ENCODE peak calls at places on chromosomes 4 and X, in eight cellular contexts. O, T, C, I, G, A, R and U are unnamed samples.

GRCh38 chrX:56800801-56801200 is 71.8 kb downstream of the NBDY start:
- DNase-seq in R (peak), O (no peak), T (no peak), G (no peak), I (peak), A (no peak), C (no peak), U (no peak)

GRCh38 chr4:1900624-1901023 is 29.4 kb downstream of the NSD2 start:
- DNase-seq in R (no peak), I (no peak), A (no peak), C (no peak), O (no peak), T (peak), G (no peak), U (no peak)

GRCh38 chrX:147917700-147918694 is 6.3 kb downstream of the FMR1 start:
- DNase-seq in C (no peak), T (no peak), G (no peak), O (no peak), A (no peak), I (no peak), R (no peak), U (no peak)

GRCh38 chr4:4663028-4663427 is 121.2 kb upstream of the STX18 start:
- DNase-seq in T (no peak), O (no peak), I (no peak), R (no peak), A (no peak), G (no peak), C (no peak), U (no peak)

GRCh38 chr4:17081157-17081556 is 182.7 kb upstream of the LDB2 start:
- DNase-seq in T (no peak), G (no peak), O (no peak), C (no peak), I (no peak), A (no peak), R (no peak), U (no peak)

GRCh38 chrX:11386001-11386523 is 92.8 kb downstream of the AMELX start:
- DNase-seq in R (no peak), T (no peak), G (peak), A (no peak), I (peak), O (no peak), C (no peak), U (peak)

GRCh38 chrX:44731160-44731559 is 112.7 kb upstream of the DUSP21 start:
- DNase-seq in G (no peak), I (no peak), T (no peak), O (no peak), C (no peak), R (no peak), A (no peak), U (no peak)

GRCh38 chr4:47374477-47374876 is 89.0 kb downstream of the COMMD8 start:
- DNase-seq in O (no peak), T (no peak), G (no peak), I (no peak), R (no peak), C (no peak), A (no peak), U (peak)

GRCh38 chr4:102869569-102870227 is 906 bp downstream of the CISD2 start:
- DNase-seq in O (no peak), T (no peak), A (no peak), G (no peak), C (no peak), I (no peak), R (no peak), U (no peak)

GRCh38 chr4:55635760-55636621 is at the start of gene NMU:
- DNase-seq in I (peak), R (peak), G (peak), O (peak), T (peak), A (peak), C (peak), U (no peak)

GRCh38 chr4:3851211-3851610 is 85.0 kb downstream of the ADRA2C start:
- DNase-seq in R (no peak), I (no peak), T (no peak), O (no peak), A (peak), G (no peak), C (no peak), U (no peak)

GRCh38 chrX:39982927-39983326 is 114.8 kb downstream of the BCOR start:
- DNase-seq in G (no peak), C (no peak), T (no peak), O (peak), I (no peak), R (no peak), A (no peak), U (no peak)

GRCh38 chr4:17550549-17550948 is 26.4 kb upstream of the LAP3 start:
- DNase-seq in O (no peak), R (no peak), T (no peak), C (no peak), G (no peak), I (no peak), A (no peak), U (no peak)

GRCh38 chr4:146299605-146300004 is 85.3 kb downstream of the REELD1 start:
- DNase-seq in O (no peak), T (no peak), R (no peak), A (no peak), I (no peak), G (no peak), C (no peak), U (no peak)

GRCh38 chrX:107506596-107507031 is 57.2 kb downstream of the FRMPD3 start:
- DNase-seq in T (no peak), R (no peak), A (no peak), O (no peak), I (no peak), C (no peak), G (no peak), U (no peak)

GRCh38 chr4:147034372-147034771 is 88.7 kb upstream of the TTC29 start:
- DNase-seq in I (no peak), G (no peak), C (no peak), A (no peak), R (no peak), O (no peak), T (no peak), U (peak)

DNA sequence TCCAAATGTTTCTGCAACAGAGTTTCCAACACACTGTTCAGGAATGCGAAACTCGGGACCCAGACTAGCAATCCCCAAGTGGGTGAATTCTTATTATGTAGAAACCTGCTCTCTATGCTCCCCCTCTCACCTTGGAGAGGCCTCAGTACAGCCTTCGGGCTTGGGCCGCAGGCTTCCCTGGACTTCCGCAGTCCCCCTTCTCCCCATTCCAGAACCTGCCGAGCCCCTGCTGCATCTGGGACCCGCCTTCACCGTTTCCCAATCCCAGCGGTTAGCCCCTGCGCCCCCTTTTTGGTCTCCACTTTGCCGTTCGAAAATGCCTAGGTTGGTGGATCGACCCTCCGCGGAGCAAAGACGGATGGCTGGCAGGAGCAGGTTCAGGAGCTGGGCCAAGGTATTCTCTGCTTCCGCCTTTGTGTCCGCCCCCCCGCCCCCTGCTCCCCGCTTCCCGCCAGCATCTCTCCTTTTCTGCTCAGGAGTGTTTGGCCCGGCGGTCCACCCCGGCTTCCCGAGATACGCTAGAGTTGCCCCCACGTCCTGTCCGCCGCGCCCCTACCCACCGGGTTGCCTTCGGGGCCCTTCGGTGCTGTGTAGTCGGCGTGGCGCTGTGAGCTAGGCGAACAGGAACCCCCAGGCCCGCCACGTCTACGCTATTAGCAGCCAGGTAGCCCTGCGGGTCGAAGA is 11.5 kb downstream of the HAND2 start:
- DNase-seq in C (no peak), R (no peak), T (peak), I (no peak), O (no peak), G (no peak), A (peak), U (no peak)
- H3K4me3 ChIP-seq in C (no peak), R (no peak), T (peak), I (peak), O (no peak), G (no peak), A (no peak), U (no peak)

GRCh38 chrX:6227445-6227820 is 1.2 kb downstream of the NLGN4X start:
- DNase-seq in O (no peak), I (no peak), T (no peak), R (no peak), G (no peak), A (peak), C (no peak), U (no peak)

GRCh38 chrX:6226646-6227444 is 1.8 kb downstream of the NLGN4X start:
- DNase-seq in A (peak), O (no peak), I (no peak), C (no peak), R (no peak), T (peak), G (no peak), U (no peak)

GRCh38 chrX:6225307-6226052 is 3.2 kb downstream of the NLGN4X start:
- DNase-seq in I (no peak), G (no peak), A (peak), T (no peak), C (no peak), R (no peak), O (no peak), U (no peak)

GRCh38 chrX:6226053-6226645 is 2.5 kb downstream of the NLGN4X start:
- DNase-seq in T (peak), A (peak), G (peak), R (no peak), I (no peak), O (no peak), C (no peak), U (no peak)

DNA sequence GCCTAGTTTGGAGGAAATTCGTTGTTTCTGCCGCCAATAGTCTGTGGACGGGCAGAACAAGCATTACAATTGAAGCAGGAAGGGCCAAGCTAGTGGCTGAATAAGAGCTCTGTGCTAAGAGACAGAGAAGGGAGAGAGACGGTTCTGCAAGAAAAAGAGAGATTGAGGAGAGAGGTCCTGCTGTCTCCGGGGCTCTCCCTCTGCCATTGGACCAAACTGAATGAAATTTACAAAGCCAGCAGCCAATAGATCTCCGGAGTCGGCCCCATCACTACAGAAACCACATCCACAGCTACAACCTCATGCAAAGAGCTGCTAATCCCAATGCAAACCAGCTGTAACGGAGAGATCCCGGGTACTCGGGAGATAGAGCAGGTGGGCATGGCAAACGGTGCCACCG is at the start of gene NLGN4X:
- DNase-seq in I (no peak), A (peak), T (no peak), R (no peak), G (no peak), C (no peak), O (no peak), U (no peak)
- H3K4me3 ChIP-seq in I (no peak), A (peak), T (no peak), R (peak), G (no peak), C (no peak), O (peak), U (no peak)

GRCh38 chr4:153787156-153787555 is 1.7 kb downstream of the SFRP2 start:
- DNase-seq in T (no peak), R (no peak), C (no peak), O (no peak), A (peak), I (no peak), G (no peak), U (no peak)

GRCh38 chr4:153788419-153789276 is at the start of gene SFRP2:
- DNase-seq in O (peak), R (no peak), G (peak), C (no peak), I (no peak), T (no peak), A (peak), U (no peak)

GRCh38 chr4:153788064-153788418 is 842 bp downstream of the SFRP2 start:
- DNase-seq in O (no peak), C (no peak), R (no peak), A (peak), G (peak), I (no peak), T (no peak), U (no peak)

GRCh38 chr4:153784300-153784699 is 4.6 kb downstream of the SFRP2 start:
- DNase-seq in I (no peak), A (no peak), T (no peak), C (no peak), O (no peak), G (no peak), R (no peak), U (no peak)

GRCh38 chr4:153785830-153786721 is 2.8 kb downstream of the SFRP2 start:
- DNase-seq in I (no peak), G (no peak), O (no peak), C (peak), T (no peak), A (peak), R (no peak), U (no peak)
- H3K4me3 ChIP-seq in I (no peak), G (no peak), O (peak), C (no peak), T (no peak), A (peak), R (no peak), U (no peak)

DNA sequence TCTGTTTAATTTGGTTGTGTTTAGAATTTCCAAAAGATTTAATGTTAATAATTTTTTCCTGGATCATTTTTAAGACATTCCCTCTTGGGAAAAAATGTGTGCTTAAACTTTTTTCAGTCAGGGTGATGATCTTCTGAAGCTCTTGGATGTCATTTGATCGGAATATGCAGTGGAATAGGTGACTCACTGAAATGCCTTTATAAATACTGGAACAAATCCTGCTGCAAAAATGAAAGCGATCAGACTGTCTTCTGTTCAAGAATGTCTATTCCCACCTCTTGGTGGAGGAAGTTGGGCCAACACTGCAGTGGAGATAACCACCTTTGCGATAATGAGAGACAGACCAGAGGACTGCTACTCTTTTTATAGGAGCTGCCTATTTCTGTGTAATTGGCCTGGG is 46.7 kb downstream of the LARP1B start:
- DNase-seq in O (no peak), I (no peak), A (no peak), C (no peak), T (no peak), G (no peak), R (no peak), U (no peak)
- H3K4me3 ChIP-seq in O (no peak), I (no peak), A (no peak), C (no peak), T (no peak), G (no peak), R (no peak), U (no peak)

GRCh38 chr4:163611172-163611571 is 116.7 kb downstream of the TMA16 start:
- DNase-seq in A (no peak), R (no peak), T (no peak), G (no peak), C (no peak), I (no peak), O (no peak), U (no peak)
- H3K4me3 ChIP-seq in A (no peak), R (peak), T (no peak), G (peak), C (no peak), I (no peak), O (peak), U (no peak)

GRCh38 chr4:8268211-8268610 is 1.3 kb upstream of the HTRA3 start:
- DNase-seq in O (no peak), G (no peak), A (no peak), I (no peak), C (no peak), R (no peak), T (no peak), U (no peak)

GRCh38 chr4:8267077-8267476 is 2.5 kb upstream of the HTRA3 start:
- DNase-seq in C (peak), I (peak), A (peak), O (peak), T (peak), G (peak), R (peak), U (no peak)

GRCh38 chr4:8269535-8270417 is at the start of gene HTRA3:
- DNase-seq in A (peak), O (no peak), T (no peak), R (no peak), C (no peak), I (peak), G (peak), U (no peak)

GRCh38 chr4:8270418-8270771 is 841 bp downstream of the HTRA3 start:
- DNase-seq in I (no peak), A (no peak), G (no peak), C (no peak), O (no peak), T (no peak), R (no peak), U (no peak)

DNA sequence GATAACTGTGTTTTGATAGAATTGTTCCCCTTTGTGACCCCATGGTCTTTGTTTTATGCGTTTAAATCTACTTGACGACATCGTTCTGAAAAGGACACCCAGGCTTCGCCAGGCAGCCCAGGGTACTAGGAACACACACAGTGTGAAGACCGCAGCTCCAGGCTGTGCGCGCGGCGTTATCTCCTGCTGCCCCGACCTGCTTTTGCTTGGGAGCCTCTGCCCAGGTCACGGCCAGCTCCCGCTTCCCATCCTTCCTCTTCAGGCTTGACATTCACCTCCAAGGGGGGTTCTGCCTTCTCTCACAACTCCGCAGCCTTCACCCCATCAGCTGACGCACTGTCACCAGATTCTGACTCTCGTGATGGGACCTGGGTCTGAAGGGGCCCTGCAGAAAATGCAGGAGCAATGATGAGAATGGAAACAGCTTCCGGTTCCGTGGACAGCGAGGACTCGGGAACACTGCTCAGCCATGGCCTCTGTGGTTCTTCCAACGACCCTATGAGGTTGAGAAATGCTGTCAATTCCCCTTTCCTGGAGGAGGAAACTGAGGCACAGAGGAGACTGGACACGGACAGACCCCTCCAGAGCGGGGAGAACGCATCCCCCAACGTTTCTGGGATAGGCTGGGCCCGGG is 536 bp upstream of the HTRA3 start:
- DNase-seq in I (no peak), O (no peak), A (no peak), C (no peak), R (no peak), T (no peak), G (no peak), U (no peak)
- H3K4me3 ChIP-seq in I (no peak), O (peak), A (peak), C (no peak), R (no peak), T (no peak), G (peak), U (no peak)